ENCODE peak calls at places on chromosome 10, in ten cellular contexts. O, B, V, N, E, G, C, D, H and F are unnamed samples.

GRCh38 chr10:130854151-130854550 is 457.4 kb downstream of the TCERG1L start:
- DNase-seq in O (no peak), D (no peak), E (no peak), H (no peak), N (no peak), G (peak), V (no peak), C (no peak), B (no peak), F (no peak)

GRCh38 chr10:35961501-35961900 is 319.4 kb upstream of the FZD8 start:
- DNase-seq in D (no peak), H (no peak), O (no peak), B (no peak), E (no peak), C (no peak), G (peak), N (no peak), V (no peak), F (no peak)

GRCh38 chr10:8035641-8036520 is 18.6 kb upstream of the GATA3 start:
- DNase-seq in N (no peak), E (no peak), B (no peak), G (no peak), O (no peak), D (no peak), C (no peak), V (no peak), H (no peak), F (no peak)

GRCh38 chr10:103291588-103291987 is 14.7 kb downstream of the INA start:
- DNase-seq in O (no peak), G (no peak), N (no peak), B (no peak), D (no peak), V (no peak), H (no peak), E (no peak), C (no peak), F (no peak)

GRCh38 chr10:74156919-74157289 is 5.9 kb downstream of the ADK start:
- DNase-seq in H (no peak), O (no peak), E (no peak), G (peak), B (no peak), V (no peak), N (peak), D (peak), C (no peak), F (no peak)

GRCh38 chr10:26445411-26446031 is 7.4 kb downstream of the APBB1IP start:
- DNase-seq in E (no peak), C (no peak), G (no peak), B (no peak), H (no peak), D (no peak), V (no peak), O (peak), N (no peak), F (no peak)

GRCh38 chr10:22643116-22643515 is 71.3 kb downstream of the PIP4K2A start:
- DNase-seq in E (no peak), N (no peak), V (no peak), O (no peak), C (no peak), H (no peak), G (no peak), B (no peak), D (no peak), F (no peak)

GRCh38 chr10:128210215-128211063 is 84.2 kb upstream of the MKI67 start:
- DNase-seq in H (peak), O (no peak), G (peak), B (peak), V (peak), N (peak), E (peak), D (peak), C (peak), F (peak)

GRCh38 chr10:34637419-34637911 is 177.6 kb downstream of the PARD3 start:
- DNase-seq in V (peak), E (peak), D (peak), O (no peak), C (peak), B (peak), G (peak), N (peak), H (peak), F (peak)

GRCh38 chr10:72814134-72814790 is 79.3 kb upstream of the OIT3 start:
- DNase-seq in N (no peak), H (peak), V (no peak), C (no peak), D (no peak), B (no peak), O (no peak), E (peak), G (peak), F (no peak)

GRCh38 chr10:133438711-133439273 is 14.4 kb upstream of the SPRN start:
- DNase-seq in G (no peak), B (no peak), E (peak), C (no peak), D (peak), O (no peak), H (no peak), V (no peak), N (no peak), F (no peak)